ENCODE peak calls at places on chromosomes 16 and 17, in five cellular contexts. X is tibial nerve, Q is HCT116, V is body of pancreas, A is heart left ventricle. B is an unnamed sample.

GRCh38 chr16:81238296-81239011 is at the start of gene BCO1:
- DNase-seq in X (peak), Q (no peak), V (peak), A (no peak), B (no peak)

GRCh38 chr16:87735270-87736002 is 30.4 kb downstream of the KLHDC4 start:
- DNase-seq in X (no peak), Q (no peak), V (no peak), A (no peak), B (no peak)

GRCh38 chr17:14458724-14459123 is 157.8 kb downstream of the HS3ST3B1 start:
- DNase-seq in X (no peak), Q (no peak), V (no peak), A (no peak), B (no peak)

GRCh38 chr16:47134550-47134949 is 9.2 kb downstream of the NETO2 start:
- DNase-seq in X (no peak), Q (no peak), V (no peak), A (no peak), B (no peak)

GRCh38 chr16:54938351-54939346 is 8.0 kb downstream of the IRX5 start:
- DNase-seq in X (no peak), Q (no peak), V (no peak), A (no peak), B (no peak)

GRCh38 chr16:57029161-57030160 is 40.1 kb downstream of the NLRC5 start:
- DNase-seq in X (no peak), Q (no peak), V (no peak), A (no peak), B (no peak)

GRCh38 chr17:55706808-55707773 is 15.6 kb downstream of the TMEM100 start:
- DNase-seq in X (no peak), Q (no peak), V (no peak), A (no peak), B (no peak)

GRCh38 chr17:59038734-59039133 is 67.9 kb downstream of the TRIM37 start:
- DNase-seq in X (no peak), Q (no peak), V (peak), A (no peak), B (no peak)

GRCh38 chr16:81369888-81370504 is 55.2 kb downstream of the GAN start:
- DNase-seq in X (no peak), Q (no peak), V (no peak), A (no peak), B (no peak)

GRCh38 chr16:7400117-7400890 is 67.7 kb downstream of the RBFOX1 start:
- DNase-seq in X (no peak), Q (no peak), V (no peak), A (no peak), B (no peak)

GRCh38 chr16:62033065-62033464 is 3.2 kb downstream of the CDH8 start:
- DNase-seq in X (no peak), Q (no peak), V (no peak), A (no peak), B (no peak)

GRCh38 chr17:74798239-74798707 is 22.1 kb upstream of the NAT9 start:
- DNase-seq in X (no peak), Q (no peak), V (no peak), A (no peak), B (no peak)

GRCh38 chr17:2170023-2170422 is 115.1 kb downstream of the HIC1 start:
- DNase-seq in X (no peak), Q (no peak), V (no peak), A (no peak), B (no peak)
- TF ChIP-seq CTCF in X (no peak), Q (peak), V (no peak), A (no peak), B (no peak)

GRCh38 chr16:67848118-67848517 is 625 bp upstream of the CENPT start:
- DNase-seq in X (no peak), Q (no peak), V (no peak), A (no peak), B (no peak)
- H3K4me3 ChIP-seq in X (peak), Q (peak), V (no peak), A (peak), B (no peak)

DNA sequence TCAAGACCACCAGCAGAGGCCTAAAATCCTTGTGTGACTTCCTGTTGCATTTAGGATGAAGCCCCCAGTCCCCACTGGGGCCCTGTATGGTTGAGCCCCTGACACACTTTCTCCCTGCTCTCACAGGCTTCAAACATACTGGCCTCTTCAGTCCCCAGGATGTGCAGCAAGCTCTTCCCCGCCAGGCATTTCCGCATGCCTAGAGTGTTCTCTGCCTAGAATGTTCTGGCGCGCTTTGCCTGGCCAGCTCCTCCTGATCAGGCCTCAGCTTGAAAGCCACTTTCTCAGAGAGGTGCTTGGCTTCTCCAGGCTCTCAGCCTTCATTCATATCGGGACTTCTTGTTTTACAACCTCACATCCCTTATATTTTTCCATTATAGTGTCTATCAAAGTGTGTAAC is 123.7 kb downstream of the SPACA3 start:
- DNase-seq in X (no peak), Q (no peak), V (no peak), A (no peak), B (no peak)
- TF ChIP-seq POLR2A in X (no peak), Q (no peak), V (no peak), A (no peak), B (no peak)

GRCh38 chr17:79017546-79017945 is 6.4 kb upstream of the C1QTNF1 start:
- DNase-seq in X (no peak), Q (no peak), V (no peak), A (no peak), B (no peak)

GRCh38 chr17:79019260-79019630 is 4.7 kb upstream of the C1QTNF1 start:
- DNase-seq in X (no peak), Q (no peak), V (no peak), A (no peak), B (no peak)

GRCh38 chr17:79018045-79018695 is 5.8 kb upstream of the C1QTNF1 start:
- DNase-seq in X (no peak), Q (no peak), V (no peak), A (no peak), B (no peak)

GRCh38 chr17:79020631-79021301 is 3.2 kb upstream of the C1QTNF1 start:
- DNase-seq in X (no peak), Q (no peak), V (no peak), A (no peak), B (peak)

DNA sequence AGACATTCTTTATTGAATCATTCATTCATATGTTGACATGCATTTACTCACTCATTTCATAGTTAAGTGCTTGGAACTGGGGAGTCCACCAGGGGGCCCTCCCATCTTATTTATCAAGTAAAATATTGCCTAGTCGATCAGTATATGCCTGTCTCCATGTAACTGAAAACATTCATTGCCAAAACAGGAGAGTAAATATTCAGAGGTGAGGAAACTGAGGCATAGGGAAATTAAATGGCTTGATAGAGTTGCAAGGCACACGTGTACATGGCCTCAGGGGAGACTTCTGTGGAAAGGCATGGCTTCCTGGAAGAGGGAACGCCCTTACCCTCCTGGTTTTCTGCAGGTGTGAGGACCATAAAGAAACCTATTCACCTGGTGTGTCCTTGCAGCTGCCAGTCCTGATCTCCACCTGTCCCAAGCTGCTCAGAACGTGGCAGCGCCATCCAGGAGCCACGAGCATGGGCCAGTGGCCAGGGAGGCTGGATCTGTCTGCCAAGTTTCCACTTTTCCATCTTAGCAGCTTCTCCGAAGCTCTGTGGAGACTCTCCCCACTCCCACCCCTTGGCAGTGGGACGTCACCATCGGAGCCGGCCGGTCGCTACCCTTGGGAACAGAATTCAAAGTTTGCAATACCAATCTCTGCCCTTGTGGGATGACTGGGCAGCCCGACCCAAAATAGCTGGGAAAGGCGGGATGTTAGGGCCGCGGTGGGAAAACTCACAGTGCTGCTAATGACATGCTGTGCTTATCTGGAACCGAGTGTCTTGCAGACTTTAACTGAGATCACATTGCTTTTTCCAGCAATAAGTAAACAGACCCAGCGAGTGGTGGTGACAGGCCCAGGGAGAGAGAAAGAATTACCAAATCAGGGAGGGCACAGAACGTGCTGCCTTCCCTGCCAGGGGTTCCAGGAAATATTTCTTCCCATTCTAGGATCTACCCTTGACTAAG is 4.1 kb upstream of the C1QTNF1 start:
- DNase-seq in X (peak), Q (peak), V (peak), A (peak), B (peak)
- TF ChIP-seq CTCF in X (peak), Q (peak), V (no peak), A (peak), B (no peak)

GRCh38 chr17:3002538-3003301 is 60.7 kb downstream of the OR1D5 start:
- DNase-seq in X (no peak), Q (no peak), V (peak), A (no peak), B (no peak)

GRCh38 chr17:3004150-3004801 is 59.1 kb downstream of the OR1D5 start:
- DNase-seq in X (peak), Q (peak), V (peak), A (peak), B (peak)

GRCh38 chr17:3005696-3006095 is 57.7 kb downstream of the OR1D5 start:
- DNase-seq in X (no peak), Q (no peak), V (no peak), A (no peak), B (no peak)

GRCh38 chr17:3004925-3005324 is 58.5 kb downstream of the OR1D5 start:
- DNase-seq in X (no peak), Q (no peak), V (peak), A (no peak), B (no peak)

GRCh38 chr17:3003401-3004149 is 59.8 kb downstream of the OR1D5 start:
- DNase-seq in X (peak), Q (no peak), V (peak), A (peak), B (no peak)
- H3K4me3 ChIP-seq in X (peak), Q (peak), V (no peak), A (peak), B (no peak)

DNA sequence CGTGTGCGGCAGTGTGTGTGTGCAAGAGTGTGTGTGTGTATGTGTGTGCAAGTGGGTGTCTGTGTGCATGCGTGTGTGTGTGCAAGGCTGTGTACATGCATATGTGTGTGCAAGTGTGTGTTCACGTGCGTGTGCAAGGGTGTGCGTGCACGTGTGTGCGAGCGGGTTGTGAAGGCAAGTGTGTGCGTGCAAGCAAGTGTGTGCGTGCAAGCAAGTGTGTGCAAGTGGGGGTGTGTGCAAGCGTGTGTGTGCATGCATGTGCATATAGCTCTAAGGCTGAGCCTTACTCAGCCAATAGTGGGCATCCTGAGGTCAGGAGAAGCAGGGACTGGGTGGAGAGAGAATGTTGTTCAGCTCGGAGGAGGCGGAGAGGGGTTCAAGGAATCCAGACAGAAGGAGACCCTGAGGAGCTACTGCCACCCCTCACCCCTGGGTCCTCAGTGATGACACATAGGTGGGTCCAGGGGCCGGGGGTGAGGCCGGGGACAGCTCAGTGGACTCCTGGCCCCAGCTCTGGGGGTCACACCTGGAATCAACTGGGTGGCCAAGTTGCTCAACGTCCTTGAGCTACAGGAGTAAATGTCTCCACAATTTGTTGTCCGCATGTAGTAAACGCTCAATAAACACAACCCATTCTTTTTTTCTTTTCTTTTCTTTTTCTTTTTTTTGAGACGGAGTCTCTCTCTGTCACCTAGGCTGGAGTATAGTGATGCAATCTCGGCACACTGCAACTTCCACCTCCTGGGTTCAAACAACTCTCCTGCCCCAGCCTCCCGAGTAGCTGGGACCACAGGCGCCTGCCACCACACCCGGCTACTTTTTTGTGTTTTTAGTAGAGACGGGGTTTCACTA is 1.8 kb downstream of the PRR29 start:
- DNase-seq in X (no peak), Q (no peak), V (no peak), A (no peak), B (peak)
- TF ChIP-seq POLR2A in X (no peak), Q (no peak), V (no peak), A (no peak), B (no peak)

GRCh38 chr16:53549970-53550406 is 47.0 kb upstream of the AKTIP start:
- DNase-seq in X (peak), Q (peak), V (peak), A (peak), B (peak)

GRCh38 chr16:53541326-53541725 is 38.3 kb upstream of the AKTIP start:
- DNase-seq in X (no peak), Q (no peak), V (no peak), A (no peak), B (no peak)

GRCh38 chr16:53542283-53542682 is 39.3 kb upstream of the AKTIP start:
- DNase-seq in X (no peak), Q (no peak), V (no peak), A (no peak), B (no peak)

GRCh38 chr16:53545433-53545832 is 42.4 kb upstream of the AKTIP start:
- DNase-seq in X (no peak), Q (no peak), V (no peak), A (no peak), B (no peak)

DNA sequence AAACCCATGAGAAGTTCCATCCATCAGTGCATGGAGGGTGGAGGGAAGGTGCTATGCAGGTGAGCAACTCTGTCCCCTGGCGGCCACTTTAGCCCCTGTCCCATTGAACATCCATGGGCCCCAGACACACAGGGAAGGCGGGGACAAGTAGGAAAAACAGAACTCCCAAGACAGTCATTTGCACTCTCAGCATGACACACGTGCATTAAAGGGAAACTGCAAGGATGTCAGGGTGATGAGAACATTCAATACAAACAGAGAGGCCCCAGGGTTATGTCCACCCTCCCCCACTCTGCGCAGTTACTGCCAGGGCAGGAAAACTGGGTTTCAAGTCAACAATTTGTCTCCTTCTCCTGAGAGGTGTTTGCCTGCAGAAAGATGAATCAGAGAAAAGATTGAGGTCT is 44.0 kb upstream of the AKTIP start:
- DNase-seq in X (no peak), Q (peak), V (no peak), A (no peak), B (no peak)
- TF ChIP-seq CTCF in X (no peak), Q (no peak), V (no peak), A (no peak), B (no peak)

GRCh38 chr17:36940313-36941264 is 3.3 kb downstream of the LHX1 start:
- DNase-seq in X (no peak), Q (no peak), V (no peak), A (no peak), B (peak)
- H3K4me3 ChIP-seq in X (no peak), Q (no peak), V (no peak), A (no peak), B (no peak)

GRCh38 chr17:1860978-1861377 is 31.2 kb downstream of the RPA1 start:
- DNase-seq in X (no peak), Q (no peak), V (no peak), A (no peak), B (no peak)

GRCh38 chr17:1867307-1867706 is 37.5 kb downstream of the RPA1 start:
- DNase-seq in X (no peak), Q (no peak), V (no peak), A (no peak), B (peak)

GRCh38 chr17:1865252-1866037 is 35.6 kb downstream of the RPA1 start:
- DNase-seq in X (peak), Q (peak), V (peak), A (no peak), B (no peak)

GRCh38 chr17:1861391-1862010 is 31.7 kb downstream of the RPA1 start:
- DNase-seq in X (no peak), Q (no peak), V (no peak), A (no peak), B (no peak)
- TF ChIP-seq POLR2A in X (no peak), Q (no peak), V (no peak), A (no peak), B (no peak)

GRCh38 chr16:65704866-65705265 is 583.0 kb upstream of the CDH11 start:
- DNase-seq in X (no peak), Q (no peak), V (no peak), A (no peak), B (no peak)
- TF ChIP-seq CTCF in X (no peak), Q (no peak), V (no peak), A (no peak), B (no peak)

B was measured in lower leg skin.